ENCODE peak calls at places on chromosome 19, in five cellular contexts. E, V, S, T and W are unnamed samples.

GRCh38 chr19:55482128-55482961 is 2.6 kb upstream of the NAT14 start:
- DNase-seq in T (no peak), V (no peak), E (no peak), S (no peak), W (no peak)

GRCh38 chr19:45443462-45444317 is 20.0 kb upstream of the ERCC1 start:
- DNase-seq in T (peak), S (peak), V (peak), E (peak), W (no peak)

GRCh38 chr19:46605356-46605821 is 4.3 kb downstream of the CALM3 start:
- DNase-seq in T (no peak), E (no peak), V (no peak), S (no peak), W (no peak)

GRCh38 chr19:51327066-51327985 is 14.6 kb downstream of the VSIG10L start:
- DNase-seq in V (no peak), S (no peak), E (no peak), T (no peak), W (no peak)

GRCh38 chr19:51407631-51408131 is 9.8 kb downstream of the SIGLEC10 start:
- DNase-seq in S (no peak), V (no peak), T (no peak), E (no peak), W (no peak)

GRCh38 chr19:6481541-6482342 is at the start of gene DENND1C:
- DNase-seq in S (no peak), V (no peak), E (no peak), T (no peak), W (no peak)

GRCh38 chr19:408441-409005 is 424 bp downstream of the C2CD4C start:
- DNase-seq in T (no peak), E (peak), S (no peak), V (no peak), W (no peak)

GRCh38 chr19:19490247-19490968 is 24.9 kb downstream of the TSSK6 start:
- DNase-seq in T (peak), E (peak), V (peak), S (peak), W (peak)

GRCh38 chr19:42424345-42424707 is 2.9 kb downstream of the LIPE start:
- DNase-seq in E (no peak), V (no peak), S (no peak), T (no peak), W (no peak)

GRCh38 chr19:13260883-13261653 is 110.9 kb downstream of the IER2 start:
- DNase-seq in E (no peak), V (no peak), T (no peak), S (peak), W (peak)

GRCh38 chr19:46147791-46148288 is at the start of gene IGFL2:
- DNase-seq in E (no peak), V (no peak), T (no peak), S (no peak), W (no peak)

GRCh38 chr19:33796164-33797100 is at the start of gene KCTD15:
- DNase-seq in V (peak), E (peak), S (no peak), T (peak), W (no peak)

GRCh38 chr19:40596608-40597328 is 4.4 kb upstream of the LTBP4 start:
- DNase-seq in T (peak), S (no peak), E (no peak), V (peak), W (no peak)

GRCh38 chr19:28710278-28710677 is 502.7 kb downstream of the UQCRFS1 start:
- DNase-seq in V (no peak), T (no peak), E (peak), S (peak), W (no peak)

GRCh38 chr19:3433805-3434540 is 46.4 kb downstream of the SMIM24 start:
- DNase-seq in S (no peak), T (no peak), V (no peak), E (no peak), W (no peak)

GRCh38 chr19:35269425-35270117 is 809 bp downstream of the USF2 start:
- DNase-seq in E (peak), S (peak), V (peak), T (peak), W (peak)

GRCh38 chr19:57110592-57111328 is 9.0 kb upstream of the USP29 start:
- DNase-seq in E (no peak), V (no peak), T (no peak), S (no peak), W (no peak)

GRCh38 chr19:46550684-46551083 is 50.4 kb upstream of the CALM3 start:
- DNase-seq in T (no peak), V (no peak), E (no peak), S (no peak), W (no peak)

GRCh38 chr19:2280633-2281264 is 1.2 kb downstream of the PEAK3 start:
- DNase-seq in E (no peak), T (no peak), V (no peak), S (no peak), W (no peak)

GRCh38 chr19:1067341-1068103 is 555 bp downstream of the ARHGAP45 start:
- DNase-seq in E (no peak), T (no peak), V (no peak), S (no peak), W (no peak)

GRCh38 chr19:29393915-29394460 is 131.8 kb upstream of the VSTM2B start:
- DNase-seq in V (no peak), S (no peak), T (no peak), E (peak), W (no peak)

GRCh38 chr19:53865918-53866696 is 1.6 kb upstream of the MYADM start:
- DNase-seq in T (peak), E (no peak), S (no peak), V (peak), W (no peak)

GRCh38 chr19:51722492-51722891 is 1.3 kb downstream of the HAS1 start:
- DNase-seq in E (no peak), V (no peak), S (no peak), T (no peak), W (no peak)

GRCh38 chr19:35818445-35818844 is 5.8 kb upstream of the PRODH2 start:
- DNase-seq in S (no peak), V (no peak), T (no peak), E (no peak), W (no peak)

GRCh38 chr19:21749090-21749489 is 18.3 kb downstream of the ZNF100 start:
- DNase-seq in T (no peak), S (no peak), V (no peak), E (no peak), W (no peak)

GRCh38 chr19:43594710-43595604 is 977 bp downstream of the IRGQ start:
- DNase-seq in E (peak), T (no peak), S (peak), V (peak), W (no peak)

GRCh38 chr19:39031368-39032163 is 783 bp downstream of the FBXO27 start:
- DNase-seq in T (peak), V (peak), S (peak), E (peak), W (peak)